ENCODE peak calls at places on chromosomes 4 and X, in eight cellular contexts. W is upper lobe of right lung; K is pons; L is activated CD8-positive, alpha-beta memory T cell treated with anti-CD3 and anti-CD28 coated beads for 1 hour; H is fibroblast of the aortic adventitia; O is smooth muscle cell of the brain vasculature; D is GM23338; G is AG09319. T is an unnamed sample.

GRCh38 chrX:100263650-100264049 is 146.4 kb downstream of the PCDH19 start:
- DNase-seq in D (no peak), L (no peak), O (no peak), H (no peak), K (no peak), G (no peak), W (no peak), T (no peak)

GRCh38 chr4:37051111-37051510 is 193.4 kb upstream of the NWD2 start:
- DNase-seq in O (no peak), H (no peak), G (no peak), L (no peak), W (no peak), D (no peak), K (no peak), T (no peak)

GRCh38 chrX:30653415-30654131 is at the start of gene GK:
- DNase-seq in O (no peak), W (no peak), D (peak), K (peak), H (peak), L (no peak), G (no peak), T (no peak)

GRCh38 chr4:113101669-113102068 is 52.2 kb downstream of the ANK2 start:
- DNase-seq in D (no peak), K (no peak), L (no peak), G (no peak), O (no peak), H (peak), W (no peak), T (no peak)

GRCh38 chr4:144399927-144400326 is 246.0 kb upstream of the HHIP start:
- DNase-seq in H (peak), D (no peak), O (peak), K (no peak), W (no peak), G (peak), L (no peak), T (no peak)

GRCh38 chrX:153375571-153375970 is 25.6 kb downstream of the PNMA6E start:
- DNase-seq in O (no peak), L (no peak), D (no peak), W (no peak), G (no peak), K (no peak), H (no peak), T (no peak)

GRCh38 chrX:72133851-72134546 is 2.3 kb upstream of the RTL5 start:
- DNase-seq in W (no peak), K (no peak), D (no peak), L (no peak), O (no peak), H (no peak), G (no peak), T (no peak)

GRCh38 chr4:167826281-167826680 is 266.1 kb upstream of the ANXA10 start:
- DNase-seq in G (no peak), D (no peak), W (no peak), H (peak), L (no peak), O (no peak), K (no peak), T (no peak)

GRCh38 chr4:177339794-177340374 is 30.2 kb downstream of the NEIL3 start:
- DNase-seq in L (no peak), G (peak), W (no peak), H (peak), O (no peak), D (peak), K (peak), T (no peak)

GRCh38 chrX:20026278-20026677 is 35.4 kb upstream of the BCLAF3 start:
- DNase-seq in H (peak), K (no peak), L (no peak), W (no peak), D (no peak), O (no peak), G (peak), T (no peak)

T was measured in esophagus squamous epithelium.